ENCODE peak calls at places on chromosomes 6 and 20, in five cellular contexts. O is heart left ventricle, U is right cardiac atrium, F is ovary, X is left lung. H is an unnamed sample.

GRCh38 chr20:36742558-36742957 is 3.3 kb downstream of the NDRG3 start:
- DNase-seq in O (no peak), U (no peak), F (no peak), X (no peak), H (no peak)

GRCh38 chr6:7215140-7215539 is 97.9 kb downstream of the SSR1 start:
- DNase-seq in O (no peak), U (no peak), F (no peak), X (no peak), H (no peak)

GRCh38 chr20:10611357-10611756 is 62.4 kb downstream of the JAG1 start:
- DNase-seq in O (peak; percentile 58), U (peak; percentile 59), F (no peak), X (no peak), H (peak; percentile 85)

GRCh38 chr6:98634569-98634968 is 199.8 kb upstream of the POU3F2 start:
- DNase-seq in O (no peak), U (no peak), F (no peak), X (no peak), H (no peak)

GRCh38 chr6:17705778-17706579 is 746 bp downstream of the NUP153 start:
- DNase-seq in O (peak; percentile 60), U (peak; percentile 63), F (peak; percentile 64), X (peak; percentile 90), H (peak; percentile 81)

GRCh38 chr6:121443953-121444590 is 8.6 kb downstream of the GJA1 start:
- DNase-seq in O (peak; percentile 39), U (no peak), F (no peak), X (no peak), H (no peak)

GRCh38 chr20:38245753-38246152 is 14.8 kb downstream of the KIAA1755 start:
- DNase-seq in O (no peak), U (no peak), F (peak; percentile 77), X (no peak), H (peak; percentile 91)

GRCh38 chr6:44494011-44494501 is 106.5 kb downstream of the CDC5L start:
- DNase-seq in O (no peak), U (no peak), F (no peak), X (no peak), H (no peak)

GRCh38 chr6:125098253-125098652 is 55.3 kb upstream of the TPD52L1 start:
- DNase-seq in O (no peak), U (no peak), F (no peak), X (no peak), H (no peak)

GRCh38 chr6:125101128-125101527 is 52.4 kb upstream of the TPD52L1 start:
- DNase-seq in O (no peak), U (no peak), F (no peak), X (no peak), H (no peak)

GRCh38 chr6:125101656-125102055 is 51.9 kb upstream of the TPD52L1 start:
- DNase-seq in O (no peak), U (no peak), F (no peak), X (no peak), H (no peak)

GRCh38 chr6:125099211-125100017 is 54.2 kb upstream of the TPD52L1 start:
- DNase-seq in O (peak; percentile 76), U (peak; percentile 63), F (peak; percentile 49), X (peak; percentile 91), H (peak; percentile 87)

DNA sequence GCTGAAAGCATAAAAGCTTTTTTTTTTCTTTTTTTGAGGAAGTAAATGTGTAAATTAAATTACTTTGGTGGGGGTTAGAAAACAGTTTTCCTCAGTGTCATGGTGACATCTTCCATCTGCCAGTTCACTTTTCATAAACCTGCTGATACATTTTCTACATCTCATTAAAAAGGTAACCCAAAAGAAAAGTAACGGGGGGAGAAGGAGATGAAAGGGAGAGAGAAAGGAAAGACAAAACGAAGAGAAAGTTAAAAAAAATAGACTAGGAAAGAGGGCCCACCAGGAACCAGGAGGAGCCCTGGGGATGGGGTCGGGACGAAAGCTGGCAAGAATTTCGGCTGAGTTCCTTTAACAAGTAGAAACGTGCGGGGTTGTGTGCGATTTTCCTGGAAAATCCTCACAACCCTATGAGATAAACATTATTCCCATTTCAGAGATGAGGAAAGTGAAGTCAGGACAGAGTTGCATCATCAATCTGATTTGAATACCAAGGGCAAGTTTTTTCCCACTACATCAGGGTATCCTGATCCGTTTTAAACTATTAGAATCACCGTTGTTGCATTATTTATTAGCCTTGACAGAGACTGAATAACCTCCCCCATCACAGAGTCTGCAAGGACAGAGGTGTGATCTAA is 53.4 kb upstream of the TPD52L1 start:
- DNase-seq in O (no peak), U (no peak), F (no peak), X (no peak), H (no peak)
- H3K4me3 ChIP-seq in O (peak overlapping the region; percentile 61), U (peak overlapping the region; percentile 69), F (peak overlapping the region; percentile 50), X (peak overlapping the region; percentile 44), H (peak overlapping the region; percentile 41)

GRCh38 chr6:35042451-35042850 is 98.7 kb downstream of the TCP11 start:
- DNase-seq in O (no peak), U (no peak), F (no peak), X (no peak), H (peak; percentile 43)
- H3K27ac ChIP-seq in O (peak overlapping the region; percentile 85), U (no peak overlapping the region), F (no peak overlapping the region), X (no peak overlapping the region), H (peak overlapping the region; percentile 91)

GRCh38 chr6:28988536-28989415 is 16.3 kb downstream of the ZNF311 start:
- DNase-seq in O (peak; percentile 61), U (peak; percentile 66), F (no peak), X (peak; percentile 86), H (peak; percentile 71)
- H3K4me3 ChIP-seq in O (peak overlapping the region; percentile 1), U (peak overlapping the region; percentile 39), F (no peak overlapping the region), X (peak overlapping the region; percentile 31), H (no peak overlapping the region)

GRCh38 chr20:57695012-57695411 is 14.8 kb downstream of the PMEPA1 start:
- DNase-seq in O (no peak), U (no peak), F (no peak), X (peak; percentile 86), H (no peak)

GRCh38 chr20:57694481-57694880 is 15.3 kb downstream of the PMEPA1 start:
- DNase-seq in O (no peak), U (no peak), F (no peak), X (no peak), H (no peak)

GRCh38 chr20:57696401-57696961 is 13.3 kb downstream of the PMEPA1 start:
- DNase-seq in O (no peak), U (no peak), F (no peak), X (no peak), H (no peak)

GRCh38 chr20:57697540-57697939 is 12.3 kb downstream of the PMEPA1 start:
- DNase-seq in O (no peak), U (no peak), F (no peak), X (no peak), H (no peak)

GRCh38 chr20:57695940-57696339 is 13.9 kb downstream of the PMEPA1 start:
- DNase-seq in O (no peak), U (peak; percentile 9), F (no peak), X (no peak), H (no peak)
- H3K27ac ChIP-seq in O (no peak overlapping the region), U (no peak overlapping the region), F (no peak overlapping the region), X (no peak overlapping the region), H (no peak overlapping the region)

GRCh38 chr20:406200-407096 is 1.7 kb upstream of the RBCK1 start:
- DNase-seq in O (no peak), U (no peak), F (no peak), X (no peak), H (no peak)
- H3K4me3 ChIP-seq in O (peak overlapping the region; percentile 95), U (no peak overlapping the region), F (no peak overlapping the region), X (no peak overlapping the region), H (no peak overlapping the region)

DNA sequence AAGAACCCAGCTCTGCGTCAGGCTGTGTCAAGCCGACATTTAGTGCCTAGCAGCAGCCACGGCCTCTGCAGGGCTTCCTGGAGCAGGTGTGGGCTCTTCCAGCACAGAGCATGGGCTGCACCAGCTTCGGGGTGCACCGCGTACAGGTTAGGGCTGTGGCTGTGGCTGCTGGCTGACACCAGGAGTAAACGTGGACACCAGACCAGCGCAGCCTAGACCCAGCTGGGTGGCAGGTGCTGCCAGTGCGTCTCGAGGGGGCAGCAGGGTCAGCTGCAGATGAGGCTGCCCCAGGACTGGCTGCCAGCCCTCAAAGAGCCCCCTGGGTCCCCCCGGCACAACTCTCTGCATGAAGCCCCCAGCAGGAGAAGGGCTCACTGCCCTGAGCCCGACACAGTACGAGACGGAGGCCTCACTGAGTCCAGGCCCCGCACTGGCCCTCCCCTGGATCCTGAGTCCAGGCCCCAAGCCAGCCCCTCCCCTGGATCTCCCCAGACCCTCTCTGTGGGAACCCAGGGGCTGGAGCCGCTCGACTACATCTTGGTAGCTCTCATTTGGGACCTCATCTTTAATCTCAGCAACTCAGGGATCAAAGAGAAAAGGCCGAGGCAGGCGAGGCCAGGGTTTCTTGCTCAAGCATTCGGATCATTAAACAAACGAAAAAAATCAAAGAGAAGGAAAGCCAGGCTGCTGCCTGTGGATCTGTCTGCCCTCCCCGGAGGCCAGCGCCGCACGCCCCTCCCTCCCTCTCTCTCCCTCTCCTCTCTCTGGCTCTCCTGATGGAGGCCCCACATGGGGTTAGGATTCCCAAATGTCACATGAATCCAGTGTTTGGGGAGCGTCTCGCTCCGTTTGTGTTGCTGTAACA is 6.9 kb upstream of the NKAIN4 start:
- DNase-seq in O (no peak), U (no peak), F (no peak), X (no peak), H (no peak)
- H3K27ac ChIP-seq in O (no peak overlapping the region), U (no peak overlapping the region), F (no peak overlapping the region), X (no peak overlapping the region), H (no peak overlapping the region)

GRCh38 chr6:29749668-29750067 is 26.4 kb downstream of the HLA-F start:
- DNase-seq in O (no peak), U (no peak), F (no peak), X (no peak), H (no peak)
- H3K4me3 ChIP-seq in O (peak overlapping the region; percentile 79), U (peak overlapping the region; percentile 71), F (peak overlapping the region; percentile 86), X (peak overlapping the region; percentile 59), H (peak overlapping the region; percentile 82)